ENCODE peak calls at places on chromosomes 2 and 18, in seven cellular contexts. A is neuronal stem cell, N is mesenchymal stem cell, K is IMR-90, Z is H9, W is H1, F is mesendoderm. I is an unnamed sample.

GRCh38 chr2:88831792-88832248 is 140.3 kb downstream of the RPIA start:
- DNase-seq in A (peak; percentile 60), N (no peak), K (peak; percentile 16), Z (no peak), W (peak; percentile 62), F (peak; percentile 92), I (peak; percentile 52)

GRCh38 chr2:128290356-128290755 is 28.3 kb downstream of the HS6ST1 start:
- DNase-seq in A (no peak), N (no peak), K (peak; percentile 55), Z (no peak), W (no peak), F (no peak), I (peak; percentile 37)

GRCh38 chr2:172398444-172398843 is 28.9 kb upstream of the ITGA6 start:
- DNase-seq in A (no peak), N (no peak), K (no peak), Z (no peak), W (no peak), F (peak; percentile 56), I (no peak)

GRCh38 chr2:55839182-55839819 is 84.3 kb downstream of the EFEMP1 start:
- DNase-seq in A (no peak), N (peak; percentile 65), K (peak; percentile 46), Z (no peak), W (no peak), F (peak; percentile 70), I (peak; percentile 94)

GRCh38 chr2:217338306-217338916 is 478.5 kb upstream of the TNP1 start:
- DNase-seq in A (no peak), N (peak; percentile 82), K (peak; percentile 96), Z (no peak), W (no peak), F (peak; percentile 69), I (peak; percentile 41)

GRCh38 chr18:35590935-35591334 is 9.4 kb downstream of the GALNT1 start:
- DNase-seq in A (no peak), N (peak; percentile 45), K (peak; percentile 60), Z (no peak), W (no peak), F (no peak), I (no peak)

GRCh38 chr18:79598046-79598884 is 81.3 kb upstream of the CTDP1 start:
- DNase-seq in A (no peak), N (no peak), K (no peak), Z (no peak), W (no peak), F (no peak), I (no peak)

GRCh38 chr2:84944257-84944909 is 26.6 kb upstream of the KCMF1 start:
- DNase-seq in A (no peak), N (no peak), K (no peak), Z (no peak), W (no peak), F (peak; percentile 58), I (no peak)

GRCh38 chr2:214069254-214069653 is 341.6 kb upstream of the VWC2L start:
- DNase-seq in A (no peak), N (peak; percentile 95), K (peak; percentile 93), Z (no peak), W (no peak), F (peak; percentile 88), I (peak; percentile 49)

GRCh38 chr2:88711897-88712296 is 20.4 kb downstream of the RPIA start:
- DNase-seq in A (no peak), N (no peak), K (no peak), Z (no peak), W (no peak), F (peak; percentile 29), I (peak; percentile 71)

GRCh38 chr18:10290244-10291240 is 163.9 kb upstream of the APCDD1 start:
- DNase-seq in A (no peak), N (peak; percentile 66), K (peak; percentile 21), Z (no peak), W (no peak), F (no peak), I (no peak)

GRCh38 chr2:44934962-44935853 is 6.3 kb upstream of the SIX3 start:
- DNase-seq in A (no peak), N (no peak), K (no peak), Z (peak; percentile 64), W (no peak), F (peak; percentile 61), I (no peak)
- H2AK5ac ChIP-seq in A (peak overlapping the region; percentile 95), N (no peak overlapping the region), K (no peak overlapping the region), Z (no peak overlapping the region), W (no peak overlapping the region), F (no peak overlapping the region), I (no peak overlapping the region)

GRCh38 chr18:449374-449773 is 51.1 kb downstream of the COLEC12 start:
- DNase-seq in A (no peak), N (no peak), K (no peak), Z (peak; percentile 53), W (no peak), F (no peak), I (peak; percentile 31)
- H2AK5ac ChIP-seq in A (no peak overlapping the region), N (no peak overlapping the region), K (no peak overlapping the region), Z (no peak overlapping the region), W (no peak overlapping the region), F (no peak overlapping the region), I (no peak overlapping the region)

GRCh38 chr18:51012441-51012840 is 17.6 kb upstream of the SMAD4 start:
- DNase-seq in A (no peak), N (no peak), K (no peak), Z (no peak), W (no peak), F (no peak), I (no peak)
- H2AK5ac ChIP-seq in A (no peak overlapping the region), N (no peak overlapping the region), K (no peak overlapping the region), Z (no peak overlapping the region), W (no peak overlapping the region), F (no peak overlapping the region), I (no peak overlapping the region)

DNA sequence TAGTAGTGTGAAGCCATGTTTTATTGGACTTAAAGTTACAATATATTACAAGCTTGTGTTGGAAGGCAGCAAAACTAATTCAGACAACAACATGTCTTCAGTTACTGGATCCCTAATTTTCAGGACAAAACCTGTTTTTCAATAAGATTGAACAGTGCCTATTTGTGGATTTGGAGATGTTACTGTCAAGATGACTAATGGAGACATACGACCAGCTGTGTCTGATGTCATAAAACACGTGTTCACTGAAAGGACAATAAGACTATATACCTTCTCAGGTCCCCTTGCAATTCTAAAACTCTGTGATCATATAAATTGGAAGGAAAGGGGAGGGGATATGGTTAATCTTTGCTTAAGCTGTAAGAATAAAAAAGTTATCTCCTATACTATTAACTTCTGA is 21.7 kb downstream of the METTL21A start:
- DNase-seq in A (no peak), N (no peak), K (no peak), Z (no peak), W (no peak), F (no peak), I (no peak)
- H2AK5ac ChIP-seq in A (no peak overlapping the region), N (no peak overlapping the region), K (no peak overlapping the region), Z (no peak overlapping the region), W (no peak overlapping the region), F (no peak overlapping the region), I (no peak overlapping the region)

DNA sequence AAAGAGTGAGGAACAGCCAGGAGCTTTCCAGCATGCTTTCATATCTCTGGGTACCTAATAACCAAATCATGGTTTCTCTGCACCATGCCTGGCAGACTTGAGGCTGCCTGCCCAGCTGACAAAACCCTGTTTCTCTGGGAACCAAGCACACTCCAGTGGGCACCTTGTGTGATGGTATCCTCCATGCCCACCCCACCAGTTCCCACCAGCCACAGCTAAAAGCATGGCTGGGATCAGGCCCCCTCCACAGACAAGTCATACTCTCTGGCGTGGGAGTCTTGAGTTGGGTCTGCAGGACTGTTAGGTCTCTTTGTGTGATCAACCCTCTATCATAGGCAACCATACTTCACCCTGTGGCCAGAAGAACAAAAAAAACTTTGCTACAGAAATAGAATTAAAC is 56.0 kb downstream of the TMEM163 start:
- DNase-seq in A (no peak), N (no peak), K (no peak), Z (no peak), W (no peak), F (no peak), I (no peak)
- H2AK5ac ChIP-seq in A (no peak overlapping the region), N (no peak overlapping the region), K (no peak overlapping the region), Z (no peak overlapping the region), W (no peak overlapping the region), F (no peak overlapping the region), I (no peak overlapping the region)

GRCh38 chr2:238974061-238974460 is 126.2 kb downstream of the TWIST2 start:
- DNase-seq in A (no peak), N (peak; percentile 30), K (peak; percentile 67), Z (no peak), W (no peak), F (no peak), I (no peak)

GRCh38 chr2:238972146-238972445 is 124.2 kb downstream of the TWIST2 start:
- DNase-seq in A (no peak), N (no peak), K (no peak), Z (no peak), W (no peak), F (no peak), I (no peak)

GRCh38 chr2:238974510-238975166 is 126.8 kb downstream of the TWIST2 start:
- DNase-seq in A (no peak), N (peak; percentile 84), K (peak; percentile 92), Z (peak; percentile 73), W (peak; percentile 23), F (peak; percentile 66), I (no peak)

GRCh38 chr2:238971318-238972145 is 123.6 kb downstream of the TWIST2 start:
- DNase-seq in A (no peak), N (no peak), K (no peak), Z (no peak), W (no peak), F (no peak), I (no peak)

GRCh38 chr2:238973038-238973772 is 125.3 kb downstream of the TWIST2 start:
- DNase-seq in A (no peak), N (peak; percentile 12), K (peak; percentile 26), Z (no peak), W (no peak), F (no peak), I (no peak)
- H2AK5ac ChIP-seq in A (no peak overlapping the region), N (no peak overlapping the region), K (peak overlapping the region; percentile 58), Z (no peak overlapping the region), W (no peak overlapping the region), F (no peak overlapping the region), I (no peak overlapping the region)

GRCh38 chr2:71504611-71505010 is 51.2 kb downstream of the DYSF start:
- DNase-seq in A (no peak), N (no peak), K (no peak), Z (no peak), W (no peak), F (no peak), I (no peak)
- H2AK5ac ChIP-seq in A (no peak overlapping the region), N (no peak overlapping the region), K (no peak overlapping the region), Z (no peak overlapping the region), W (no peak overlapping the region), F (no peak overlapping the region), I (no peak overlapping the region)

I was measured in trophoblast cell.